ENCODE peak calls at places on chromosomes 13 and 19, in eight cellular contexts. L is pancreas, S is brain microvascular endothelial cell, A is Karpas-422, T is lung, P is thoracic aorta, B is fibroblast of lung, X is dorsolateral prefrontal cortex. M is an unnamed sample. For H3K27me3, the result is how much of the 10 kb centered on the place peaks cover.

GRCh38 chr13:66673401-66673800 is 556.7 kb downstream of the PCDH9 start:
- DNase-seq in S (peak), L (no peak), T (no peak), B (peak), A (no peak), X (no peak), P (no peak), M (no peak)

GRCh38 chr19:40928859-40929258 is 46.8 kb upstream of the CYP2A7 start:
- DNase-seq in A (no peak), B (no peak), L (no peak), T (no peak), S (no peak), X (no peak), P (no peak), M (no peak)

GRCh38 chr13:111537843-111538499 is 217.5 kb downstream of the TEX29 start:
- DNase-seq in A (no peak), P (no peak), B (no peak), L (no peak), X (no peak), S (no peak), T (no peak), M (no peak)

GRCh38 chr19:40139533-40140287 is 49.0 kb upstream of the ZNF780A start:
- DNase-seq in B (peak), S (peak), T (no peak), L (no peak), P (no peak), A (peak), X (no peak), M (no peak)

GRCh38 chr19:42284641-42285341 is 15.7 kb downstream of the CIC start:
- DNase-seq in B (no peak), T (no peak), L (peak), S (no peak), P (no peak), A (peak), X (peak), M (no peak)

GRCh38 chr13:73622375-73622774 is 511.8 kb downstream of the KLF12 start:
- DNase-seq in T (no peak), P (no peak), L (no peak), X (no peak), A (no peak), B (no peak), S (no peak), M (no peak)

GRCh38 chr19:35454663-35455062 is 6.6 kb downstream of the FFAR2 start:
- DNase-seq in B (no peak), S (no peak), P (no peak), T (no peak), L (no peak), X (no peak), A (no peak), M (no peak)

GRCh38 chr13:30576528-30576927 is 41.2 kb upstream of the USPL1 start:
- DNase-seq in X (no peak), A (no peak), P (no peak), B (peak), S (peak), T (no peak), L (no peak), M (no peak)

GRCh38 chr19:28372800-28373199 is 840.2 kb downstream of the UQCRFS1 start:
- DNase-seq in L (no peak), X (no peak), T (no peak), B (no peak), P (no peak), S (no peak), A (no peak), M (no peak)

GRCh38 chr19:18750295-18750970 is 40.7 kb downstream of the COMP start:
- DNase-seq in X (no peak), S (no peak), L (no peak), T (no peak), P (no peak), B (no peak), A (no peak), M (no peak)

GRCh38 chr13:98108330-98108729 is 34.6 kb upstream of the FARP1 start:
- DNase-seq in T (no peak), S (no peak), P (no peak), B (no peak), L (no peak), X (no peak), A (no peak), M (no peak)

GRCh38 chr13:27971236-27971645 is 2.1 kb upstream of the CDX2 start:
- DNase-seq in S (no peak), P (no peak), B (no peak), A (no peak), X (no peak), L (no peak), T (no peak), M (peak)

GRCh38 chr19:3363841-3364500 is 2.4 kb upstream of the NFIC start:
- DNase-seq in P (no peak), A (no peak), L (no peak), B (no peak), S (no peak), T (no peak), X (no peak), M (no peak)

GRCh38 chr13:32007494-32007893 is 24.1 kb upstream of the FRY start:
- DNase-seq in A (no peak), S (no peak), P (no peak), X (no peak), B (no peak), T (no peak), L (no peak), M (no peak)

GRCh38 chr19:29269641-29270040 is 56.7 kb upstream of the UQCRFS1 start:
- DNase-seq in A (no peak), L (no peak), B (no peak), S (no peak), X (no peak), T (no peak), P (no peak), M (no peak)

GRCh38 chr13:99258210-99258860 is at the start of gene GPR18:
- DNase-seq in T (no peak), X (no peak), S (no peak), A (peak), B (peak), P (no peak), L (no peak), M (no peak)

GRCh38 chr19:53518716-53519115 is 19.2 kb upstream of the ZNF331 start:
- DNase-seq in B (no peak), L (no peak), T (no peak), P (no peak), A (no peak), X (no peak), S (no peak), M (no peak)

GRCh38 chr13:76570485-76570884 is 315.7 kb downstream of the KCTD12 start:
- DNase-seq in X (no peak), L (no peak), B (no peak), P (no peak), T (no peak), S (no peak), A (no peak), M (no peak)

GRCh38 chr13:102028846-102029245 is 373.0 kb downstream of the FGF14 start:
- DNase-seq in T (no peak), A (no peak), L (no peak), P (no peak), X (no peak), B (no peak), S (no peak), M (no peak)

GRCh38 chr19:54189020-54189667 is at the start of gene MBOAT7:
- DNase-seq in A (no peak), P (no peak), S (no peak), X (no peak), B (no peak), T (no peak), L (no peak), M (no peak)

GRCh38 chr19:3585301-3586123 is at the start of gene GIPC3:
- DNase-seq in S (no peak), T (no peak), X (no peak), A (peak), P (no peak), L (peak), B (no peak), M (no peak)

GRCh38 chr13:91323349-91323748 is 24.1 kb upstream of the MIR17HG start:
- DNase-seq in T (no peak), X (no peak), B (no peak), L (no peak), P (no peak), A (no peak), S (no peak), M (no peak)

GRCh38 chr19:12872255-12872654 is 9.0 kb downstream of the DNASE2 start:
- DNase-seq in B (no peak), X (no peak), P (no peak), A (peak), T (no peak), L (no peak), S (no peak), M (no peak)

GRCh38 chr19:10353793-10354391 is 14.5 kb upstream of the ICAM3 start:
- DNase-seq in T (no peak), S (peak), X (no peak), L (peak), P (no peak), B (peak), A (peak), M (no peak)

GRCh38 chr19:44792286-44792685 is 14.6 kb downstream of the CBLC start:
- DNase-seq in X (no peak), S (no peak), A (no peak), T (no peak), B (no peak), P (no peak), L (no peak), M (no peak)

GRCh38 chr13:76210262-76210661 is 574.1 kb downstream of the LMO7 start:
- DNase-seq in L (no peak), T (peak), P (no peak), A (no peak), X (no peak), B (peak), S (peak), M (no peak)

GRCh38 chr13:110664673-110665072 is 41.2 kb downstream of the CARS2 start:
- DNase-seq in A (no peak), X (no peak), L (no peak), T (no peak), S (no peak), B (no peak), P (no peak), M (no peak)

GRCh38 chr13:19023115-19023514 is 158.5 kb downstream of the TUBA3C start:
- DNase-seq in P (no peak), L (no peak), T (no peak), B (no peak), X (no peak), S (no peak), A (no peak), M (no peak)

GRCh38 chr13:102825400-102825799 is 20.4 kb upstream of the ERCC5 start:
- DNase-seq in B (no peak), P (no peak), T (no peak), A (no peak), X (no peak), L (no peak), S (no peak), M (no peak)

GRCh38 chr13:76307157-76307556 is 579.0 kb downstream of the KCTD12 start:
- DNase-seq in L (no peak), S (peak), P (no peak), A (no peak), X (no peak), T (no peak), B (peak), M (no peak)

GRCh38 chr13:113324336-113324882 is 27.4 kb downstream of the LAMP1 start:
- DNase-seq in B (no peak), T (no peak), S (no peak), L (no peak), A (no peak), P (no peak), X (no peak), M (no peak)

GRCh38 chr13:113322890-113323651 is 26.0 kb downstream of the LAMP1 start:
- DNase-seq in L (no peak), A (no peak), T (no peak), S (no peak), B (no peak), P (no peak), X (no peak), M (no peak)

GRCh38 chr13:113325779-113326178 is 28.7 kb downstream of the LAMP1 start:
- DNase-seq in A (no peak), T (no peak), L (no peak), P (no peak), X (no peak), S (no peak), B (no peak), M (no peak)

GRCh38 chr13:113322043-113322461 is 25.0 kb downstream of the LAMP1 start:
- DNase-seq in L (no peak), B (peak), P (no peak), X (no peak), A (no peak), S (no peak), T (no peak), M (no peak)

GRCh38 chr13:113323869-113324268 is 26.8 kb downstream of the LAMP1 start:
- DNase-seq in A (no peak), X (no peak), B (no peak), L (no peak), T (no peak), S (no peak), P (no peak), M (no peak)
- H3K4me3 ChIP-seq in A (no peak), X (no peak), B (no peak), L (no peak), T (no peak), S (no peak), P (no peak), M (no peak)

GRCh38 chr13:50387124-50387581 is 371.9 kb downstream of the KCNRG start:
- DNase-seq in S (no peak), P (no peak), A (peak), T (peak), L (peak), B (peak), X (no peak), M (peak)

GRCh38 chr13:50389726-50390125 is 374.5 kb downstream of the KCNRG start:
- DNase-seq in X (no peak), T (no peak), A (no peak), S (no peak), L (no peak), B (peak), P (no peak), M (no peak)

GRCh38 chr13:50384724-50385123 is 369.5 kb downstream of the KCNRG start:
- DNase-seq in B (no peak), L (no peak), A (no peak), P (no peak), T (no peak), X (no peak), S (no peak), M (no peak)

GRCh38 chr13:50388481-50388880 is 373.2 kb downstream of the KCNRG start:
- DNase-seq in P (no peak), B (no peak), T (no peak), X (no peak), L (no peak), S (no peak), A (no peak), M (no peak)

GRCh38 chr13:50386527-50387123 is 371.4 kb downstream of the KCNRG start:
- DNase-seq in P (no peak), B (peak), T (no peak), L (no peak), A (no peak), X (no peak), S (peak), M (no peak)
- H3K27ac ChIP-seq in P (peak), B (peak), T (peak), L (no peak), A (no peak), X (peak), S (no peak), M (no peak)

DNA sequence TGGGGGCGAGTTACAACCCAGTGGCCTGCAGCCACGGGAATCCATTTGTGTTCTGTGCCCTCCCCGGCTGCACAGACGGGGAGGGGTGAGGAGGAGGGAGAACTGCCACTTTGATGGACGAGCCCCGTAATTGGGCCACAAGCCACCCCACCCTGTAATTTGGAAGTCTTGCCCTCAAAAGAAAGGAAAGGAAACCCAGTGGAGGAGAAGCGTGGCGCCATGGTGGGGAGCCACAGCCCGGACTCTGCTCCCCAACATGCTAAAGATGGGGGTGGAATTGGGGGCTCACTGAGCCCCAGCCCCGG is 18.0 kb downstream of the PRR36 start:
- DNase-seq in A (no peak), B (no peak), S (no peak), L (no peak), T (no peak), X (no peak), P (no peak), M (no peak)
- H3K27me3 ChIP-seq in A (under half), B (under half), S (under half), L (under half), T (under half), X (under half), P (under half), M (under half)

DNA sequence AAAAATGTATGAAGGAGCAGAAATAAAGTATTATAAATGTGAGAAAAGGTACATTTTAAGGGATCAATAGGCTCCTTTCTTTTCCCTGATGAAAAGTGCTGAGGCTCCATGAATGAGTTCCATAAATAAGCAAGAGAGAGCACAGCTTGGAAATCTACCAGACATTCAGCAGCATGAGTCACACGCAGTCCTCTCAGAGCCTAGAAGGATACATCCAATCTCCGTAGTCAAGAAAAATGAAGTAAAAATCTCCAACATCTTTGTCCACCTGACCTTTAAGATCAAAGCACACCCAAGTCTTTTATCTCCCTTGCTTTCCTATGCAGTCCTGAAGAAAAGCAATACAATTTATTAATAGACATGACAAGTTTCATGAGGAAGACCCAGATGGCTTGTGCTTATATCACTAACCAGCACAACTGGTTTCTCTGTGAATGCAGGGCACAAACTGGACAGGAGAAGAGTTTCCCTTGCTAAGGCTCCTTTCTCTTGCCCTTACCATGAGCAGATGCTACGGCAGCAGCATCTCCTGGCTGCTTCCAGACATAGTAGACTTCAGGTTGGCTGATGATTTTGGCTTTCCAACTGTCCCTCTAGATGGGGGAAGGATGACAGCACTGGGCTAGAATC is 730.8 kb downstream of the EFNB2 start:
- DNase-seq in S (peak), T (no peak), X (peak), L (no peak), A (no peak), P (no peak), B (peak), M (no peak)
- H3K4me3 ChIP-seq in S (no peak), T (no peak), X (peak), L (no peak), A (no peak), P (no peak), B (no peak), M (no peak)

GRCh38 chr19:46812898-46813569 is 24.6 kb upstream of the SLC1A5 start:
- DNase-seq in X (no peak), L (no peak), P (no peak), A (no peak), B (no peak), T (peak), S (no peak), M (no peak)
- H3K27ac ChIP-seq in X (no peak), L (no peak), P (peak), A (no peak), B (no peak), T (peak), S (no peak), M (no peak)

DNA sequence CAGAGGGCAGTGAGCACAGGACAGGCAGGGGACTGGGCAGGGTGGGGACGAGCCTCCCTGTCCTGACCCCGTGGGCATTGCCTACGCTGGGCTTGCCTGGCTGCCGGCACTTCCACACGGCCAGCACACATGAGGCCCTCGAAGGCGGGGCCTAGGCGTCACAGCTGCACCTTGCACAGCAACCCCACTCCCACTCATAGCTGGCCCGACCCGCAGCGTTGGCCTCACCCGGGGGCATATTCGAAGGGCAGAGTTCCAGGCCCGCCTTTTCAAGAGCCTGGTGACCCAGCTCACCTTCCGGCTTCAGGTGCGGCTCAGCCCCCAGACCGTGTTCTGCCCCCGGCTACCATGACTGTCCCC is 16.9 kb upstream of the PROZ start:
- DNase-seq in A (no peak), T (no peak), P (no peak), S (no peak), B (no peak), X (no peak), L (no peak), M (no peak)
- H3K27me3 ChIP-seq in A (under half), T (under half), P (under half), S (under half), B (under half), X (under half), L (under half), M (under half)

M was measured in colonic mucosa.